ENCODE peak calls at places on chromosomes 1 and 21, in four cellular contexts. G is activated CD4-positive, alpha-beta T cell treated with anti-CD3 and anti-CD28 coated beads, Interleukin-2, amount 10 ng/mL, durations not matched to agents 7 days and 5 days; D is stimulated activated CD4-positive, alpha-beta T cell treated with anti-CD3 and anti-CD28 coated beads, Interleukin-1b, Interleukin-23, amount 100 ng/mL, for 24 hours; P is GM23248. K is an unnamed sample.

GRCh38 chr1:171220551-171221175 is 27.6 kb upstream of the FMO1 start:
- DNase-seq in G (no peak), P (peak; percentile 3), D (no peak), K (peak; percentile 34)

GRCh38 chr1:112021263-112021662 is 31.8 kb upstream of the KCND3 start:
- DNase-seq in P (no peak), D (no peak), G (no peak), K (no peak)

GRCh38 chr1:156920233-156921052 is at the start of gene LRRC71:
- DNase-seq in P (peak; percentile 93), G (peak; percentile 67), D (peak; percentile 57), K (peak; percentile 87)

GRCh38 chr1:152313319-152313801 is 11.7 kb downstream of the FLG start:
- DNase-seq in D (no peak), G (no peak), P (no peak), K (no peak)

GRCh38 chr1:203522237-203522636 is 28.3 kb downstream of the OPTC start:
- DNase-seq in G (no peak), P (peak; percentile 42), D (no peak), K (no peak)

GRCh38 chr1:119603695-119604094 is 44.4 kb downstream of the ZNF697 start:
- DNase-seq in D (no peak), G (no peak), P (peak; percentile 28), K (peak; percentile 58)

GRCh38 chr1:179818260-179818659 is 59.3 kb downstream of the TOR1AIP2 start:
- DNase-seq in D (no peak), G (no peak), P (no peak), K (no peak)

GRCh38 chr1:34885405-34886247 is 26.1 kb upstream of the SMIM12 start:
- DNase-seq in P (peak; percentile 61), G (peak; percentile 44), D (peak; percentile 34), K (peak; percentile 13)

GRCh38 chr21:17613242-17613676 is 558 bp upstream of the BTG3 start:
- DNase-seq in P (peak; percentile 53), G (no peak), D (no peak), K (peak; percentile 15)

GRCh38 chr1:8396912-8397406 is 79.0 kb downstream of the SLC45A1 start:
- DNase-seq in P (peak; percentile 98), D (no peak), G (no peak), K (peak; percentile 98)

GRCh38 chr1:64608015-64608650 is 136.7 kb upstream of the RAVER2 start:
- DNase-seq in G (no peak), P (peak; percentile 9), D (no peak), K (no peak)

K was measured in ELR.